ENCODE peak calls at places on chromosomes 2 and 18, in five cellular contexts. One of them, this sample, is unnamed.
A peak's percentile ranks its signal among the peaks of the same experiment; 100 is the strongest.

GRCh38 chr2:128324008-128324896 is 5.6 kb upstream of the HS6ST1 start:
- DNase-seq in HepG2: no peak
- DNase-seq in SK-N-SH: no peak
- DNase-seq in GM12878: no peak
- DNase-seq in H1: no peak
- DNase-seq in this sample: no peak

GRCh38 chr2:168751104-168751768 is 51.2 kb upstream of the NOSTRIN start:
- DNase-seq in GM12878: no peak
- DNase-seq in HepG2: no peak
- DNase-seq in H1: no peak
- DNase-seq in SK-N-SH: no peak
- DNase-seq in this sample: no peak

GRCh38 chr2:95009009-95009760 is 16.3 kb upstream of the MAL start:
- DNase-seq in SK-N-SH: no peak
- DNase-seq in GM12878: no peak
- DNase-seq in HepG2: no peak
- DNase-seq in H1: no peak
- DNase-seq in this sample: no peak

GRCh38 chr2:7111626-7112025 is 194.4 kb downstream of the RNF144A start:
- DNase-seq in HepG2: no peak
- DNase-seq in SK-N-SH: no peak
- DNase-seq in H1: no peak
- DNase-seq in GM12878: no peak
- DNase-seq in this sample: no peak

GRCh38 chr18:9133225-9133624 is 3.4 kb upstream of the ANKRD12 start:
- DNase-seq in HepG2: no peak
- DNase-seq in SK-N-SH: no peak
- DNase-seq in GM12878: no peak
- DNase-seq in H1: no peak
- DNase-seq in this sample: no peak

GRCh38 chr2:224023188-224023587 is 15.9 kb downstream of the SERPINE2 start:
- DNase-seq in HepG2: peak; percentile 76
- DNase-seq in H1: no peak
- DNase-seq in SK-N-SH: no peak
- DNase-seq in GM12878: no peak
- DNase-seq in this sample: no peak

GRCh38 chr2:85175369-85176299 is 42.4 kb downstream of the TCF7L1 start:
- DNase-seq in H1: no peak
- DNase-seq in GM12878: no peak
- DNase-seq in HepG2: peak; percentile 66
- DNase-seq in SK-N-SH: no peak
- DNase-seq in this sample: no peak

GRCh38 chr2:224261316-224261715 is 140.6 kb downstream of the FAM124B start:
- DNase-seq in SK-N-SH: no peak
- DNase-seq in GM12878: no peak
- DNase-seq in HepG2: no peak
- DNase-seq in H1: no peak
- DNase-seq in this sample: no peak

GRCh38 chr2:174888646-174889271 is 116.4 kb downstream of the CHN1 start:
- DNase-seq in H1: no peak
- DNase-seq in SK-N-SH: no peak
- DNase-seq in HepG2: no peak
- DNase-seq in GM12878: no peak
- DNase-seq in this sample: no peak

GRCh38 chr2:44324971-44325426 is 36.3 kb downstream of the PREPL start:
- DNase-seq in GM12878: no peak
- DNase-seq in H1: no peak
- DNase-seq in SK-N-SH: no peak
- DNase-seq in HepG2: no peak
- DNase-seq in this sample: peak; percentile 10

GRCh38 chr2:9135804-9136558 is 70.6 kb upstream of the ASAP2 start:
- DNase-seq in GM12878: no peak
- DNase-seq in HepG2: no peak
- DNase-seq in H1: no peak
- DNase-seq in SK-N-SH: no peak
- DNase-seq in this sample: no peak

GRCh38 chr2:153163055-153163454 is 315.5 kb downstream of the RPRM start:
- DNase-seq in GM12878: no peak
- DNase-seq in HepG2: peak; percentile 76
- DNase-seq in SK-N-SH: peak; percentile 39
- DNase-seq in H1: peak; percentile 5
- DNase-seq in this sample: no peak

GRCh38 chr18:68928762-68929675 is 131.1 kb downstream of the CCDC102B start:
- DNase-seq in H1: no peak
- DNase-seq in HepG2: no peak
- DNase-seq in GM12878: no peak
- DNase-seq in SK-N-SH: no peak
- DNase-seq in this sample: no peak

GRCh38 chr18:45164551-45164950 is 450.7 kb upstream of the SLC14A2 start:
- DNase-seq in H1: no peak
- DNase-seq in HepG2: no peak
- DNase-seq in GM12878: no peak
- DNase-seq in SK-N-SH: no peak
- DNase-seq in this sample: no peak

GRCh38 chr2:152437276-152437879 is 102.4 kb downstream of the FMNL2 start:
- DNase-seq in HepG2: no peak
- DNase-seq in GM12878: no peak
- DNase-seq in H1: no peak
- DNase-seq in SK-N-SH: no peak
- DNase-seq in this sample: no peak

GRCh38 chr18:73752546-73752945 is 395.1 kb downstream of the FBXO15 start:
- DNase-seq in GM12878: no peak
- DNase-seq in H1: no peak
- DNase-seq in SK-N-SH: no peak
- DNase-seq in HepG2: no peak
- DNase-seq in this sample: no peak

GRCh38 chr2:36670881-36671595 is 25.5 kb upstream of the VIT start:
- DNase-seq in SK-N-SH: no peak
- DNase-seq in GM12878: no peak
- DNase-seq in H1: no peak
- DNase-seq in HepG2: no peak
- DNase-seq in this sample: no peak

DNA sequence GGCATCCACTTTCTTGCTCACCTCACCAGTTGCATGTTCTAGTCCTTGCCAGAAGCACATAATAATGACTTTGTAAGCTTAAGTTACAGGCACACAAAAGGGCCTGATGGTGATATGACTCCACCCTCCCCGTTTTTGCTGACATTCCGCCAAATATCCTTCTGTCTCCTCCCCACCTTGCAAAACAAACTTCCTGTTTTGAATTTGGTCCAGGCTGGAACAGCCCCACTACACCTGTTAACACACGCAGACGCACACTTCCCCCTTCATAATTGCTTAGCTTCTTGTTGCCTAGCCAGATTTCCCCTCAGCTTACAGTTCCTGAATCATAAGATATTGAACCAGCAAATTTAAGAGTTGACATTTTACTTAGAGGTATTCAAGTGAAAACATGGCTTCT is at the start of gene MGAT5:
- DNase-seq in HepG2: no peak
- DNase-seq in H1: no peak
- DNase-seq in SK-N-SH: no peak
- DNase-seq in GM12878: no peak
- DNase-seq in this sample: no peak
- TF ChIP-seq YY1 in HepG2: no peak
- TF ChIP-seq YY1 in H1: no peak
- TF ChIP-seq YY1 in SK-N-SH: no peak
- TF ChIP-seq YY1 in GM12878: no peak
- TF ChIP-seq YY1 in this sample: no peak

GRCh38 chr2:231996797-231997555 is 35.5 kb downstream of the DIS3L2 start:
- DNase-seq in SK-N-SH: no peak
- DNase-seq in H1: no peak
- DNase-seq in GM12878: no peak
- DNase-seq in HepG2: no peak
- DNase-seq in this sample: no peak

GRCh38 chr2:231987088-231987788 is 25.7 kb downstream of the DIS3L2 start:
- DNase-seq in HepG2: peak; percentile 42
- DNase-seq in H1: no peak
- DNase-seq in SK-N-SH: no peak
- DNase-seq in GM12878: no peak
- DNase-seq in this sample: no peak

GRCh38 chr2:231992888-231993287 is 31.4 kb downstream of the DIS3L2 start:
- DNase-seq in SK-N-SH: no peak
- DNase-seq in GM12878: no peak
- DNase-seq in H1: no peak
- DNase-seq in HepG2: no peak
- DNase-seq in this sample: no peak

GRCh38 chr2:231988179-231988866 is 26.8 kb downstream of the DIS3L2 start:
- DNase-seq in SK-N-SH: no peak
- DNase-seq in HepG2: no peak
- DNase-seq in GM12878: no peak
- DNase-seq in H1: no peak
- DNase-seq in this sample: peak; percentile 18

GRCh38 chr2:231991664-231992063 is 30.2 kb downstream of the DIS3L2 start:
- DNase-seq in H1: no peak
- DNase-seq in GM12878: no peak
- DNase-seq in HepG2: no peak
- DNase-seq in SK-N-SH: no peak
- DNase-seq in this sample: no peak
- TF ChIP-seq CHD2 in H1: no peak
- TF ChIP-seq CHD2 in GM12878: no peak
- TF ChIP-seq CHD2 in HepG2: no peak
- TF ChIP-seq CHD2 in SK-N-SH: no peak
- TF ChIP-seq CHD2 in this sample: no peak

DNA sequence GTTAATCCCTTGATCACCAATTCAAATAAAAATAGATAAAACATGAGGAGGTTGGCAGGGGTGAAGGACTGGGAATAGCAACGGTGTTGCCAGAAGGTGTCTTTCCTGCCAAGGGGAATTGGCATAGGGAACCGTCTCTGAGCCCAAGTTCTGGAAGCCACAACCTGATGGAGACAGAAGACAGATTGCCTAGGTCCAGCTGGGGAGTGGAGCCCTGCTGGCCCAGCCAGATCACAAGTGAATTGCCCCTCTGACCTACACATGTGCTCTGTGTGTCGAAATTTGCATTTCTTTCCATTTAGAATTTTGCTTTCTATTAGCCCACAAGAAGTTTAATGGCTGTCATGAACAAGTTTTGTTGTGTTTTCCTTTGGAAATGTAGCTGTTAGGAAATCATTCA is 170.5 kb upstream of the SPRED2 start:
- DNase-seq in SK-N-SH: no peak
- DNase-seq in GM12878: no peak
- DNase-seq in HepG2: no peak
- DNase-seq in H1: no peak
- DNase-seq in this sample: no peak
- TF ChIP-seq YY1 in SK-N-SH: no peak
- TF ChIP-seq YY1 in GM12878: no peak
- TF ChIP-seq YY1 in HepG2: no peak
- TF ChIP-seq YY1 in H1: no peak
- TF ChIP-seq YY1 in this sample: no peak

GRCh38 chr2:240068193-240068592 is 14.9 kb upstream of the OR6B3 start:
- DNase-seq in HepG2: no peak
- DNase-seq in GM12878: no peak
- DNase-seq in H1: no peak
- DNase-seq in SK-N-SH: no peak
- DNase-seq in this sample: no peak
- TF ChIP-seq CHD2 in HepG2: no peak
- TF ChIP-seq CHD2 in GM12878: no peak
- TF ChIP-seq CHD2 in H1: no peak
- TF ChIP-seq CHD2 in SK-N-SH: no peak
- TF ChIP-seq CHD2 in this sample: no peak

GRCh38 chr2:232293191-232293590 is 85.4 kb upstream of the ALPP start:
- DNase-seq in H1: no peak
- DNase-seq in SK-N-SH: no peak
- DNase-seq in HepG2: no peak
- DNase-seq in GM12878: no peak
- DNase-seq in this sample: no peak
- TF ChIP-seq YY1 in H1: no peak
- TF ChIP-seq YY1 in SK-N-SH: no peak
- TF ChIP-seq YY1 in HepG2: no peak
- TF ChIP-seq YY1 in GM12878: no peak
- TF ChIP-seq YY1 in this sample: no peak

GRCh38 chr2:234494361-234495075 is 2.4 kb downstream of the ARL4C start:
- DNase-seq in H1: no peak
- DNase-seq in HepG2: no peak
- DNase-seq in GM12878: no peak
- DNase-seq in SK-N-SH: no peak
- DNase-seq in this sample: no peak
- TF ChIP-seq CHD2 in H1: no peak
- TF ChIP-seq CHD2 in HepG2: no peak
- TF ChIP-seq CHD2 in GM12878: no peak
- TF ChIP-seq CHD2 in SK-N-SH: no peak
- TF ChIP-seq CHD2 in this sample: no peak

GRCh38 chr2:75243219-75243618 is 43.9 kb upstream of the TACR1 start:
- DNase-seq in HepG2: no peak
- DNase-seq in SK-N-SH: no peak
- DNase-seq in H1: no peak
- DNase-seq in GM12878: no peak
- DNase-seq in this sample: no peak

GRCh38 chr2:75241696-75242095 is 42.4 kb upstream of the TACR1 start:
- DNase-seq in GM12878: no peak
- DNase-seq in HepG2: peak; percentile 25
- DNase-seq in H1: no peak
- DNase-seq in SK-N-SH: no peak
- DNase-seq in this sample: peak; percentile 12

DNA sequence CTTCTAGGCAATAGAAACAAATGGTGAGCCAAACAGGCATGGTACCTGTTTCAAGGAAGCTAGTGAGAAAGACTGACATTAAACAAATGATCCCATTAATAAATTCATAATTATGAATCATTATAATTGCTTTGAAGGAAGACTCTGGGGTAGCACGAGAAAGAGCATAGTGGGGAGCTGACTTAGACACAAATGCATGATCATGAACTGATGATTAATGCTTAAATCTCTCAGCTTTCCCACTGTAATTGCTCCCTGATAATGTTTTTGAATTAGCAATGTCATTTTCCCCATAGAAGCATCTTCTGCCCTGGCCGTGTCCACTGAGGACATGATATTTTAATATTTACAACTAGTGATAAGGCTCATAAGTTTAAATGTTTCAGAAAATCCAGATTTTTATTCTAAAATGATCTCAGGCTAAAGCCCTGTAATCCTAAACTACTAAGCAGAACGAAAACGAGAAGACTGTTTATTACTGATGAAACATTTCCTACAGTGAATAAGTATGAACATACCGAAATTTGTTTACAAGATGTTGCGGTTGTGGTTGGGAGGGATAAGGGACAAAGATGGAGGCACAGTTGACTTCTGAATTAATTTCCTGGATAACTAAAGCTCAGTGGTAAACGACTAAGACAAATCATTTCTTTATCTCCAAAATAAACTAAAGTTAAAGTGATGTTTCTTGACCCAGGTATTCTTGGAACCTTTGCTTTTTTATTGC is 47.3 kb upstream of the TACR1 start:
- DNase-seq in SK-N-SH: no peak
- DNase-seq in GM12878: no peak
- DNase-seq in HepG2: no peak
- DNase-seq in H1: no peak
- DNase-seq in this sample: no peak
- TF ChIP-seq YY1 in SK-N-SH: no peak
- TF ChIP-seq YY1 in GM12878: no peak
- TF ChIP-seq YY1 in HepG2: no peak
- TF ChIP-seq YY1 in H1: no peak
- TF ChIP-seq YY1 in this sample: no peak

GRCh38 chr2:159095813-159096212 is 127.4 kb downstream of the TANC1 start:
- DNase-seq in H1: no peak
- DNase-seq in HepG2: no peak
- DNase-seq in GM12878: no peak
- DNase-seq in SK-N-SH: no peak
- DNase-seq in this sample: no peak
- TF ChIP-seq CHD2 in H1: no peak
- TF ChIP-seq CHD2 in HepG2: no peak
- TF ChIP-seq CHD2 in GM12878: no peak
- TF ChIP-seq CHD2 in SK-N-SH: no peak
- TF ChIP-seq CHD2 in this sample: no peak

GRCh38 chr2:180394305-180394704 is 387.2 kb upstream of the CWC22 start:
- DNase-seq in H1: no peak
- DNase-seq in GM12878: no peak
- DNase-seq in HepG2: no peak
- DNase-seq in SK-N-SH: no peak
- DNase-seq in this sample: no peak
- TF ChIP-seq YY1 in H1: no peak
- TF ChIP-seq YY1 in GM12878: no peak
- TF ChIP-seq YY1 in HepG2: no peak
- TF ChIP-seq YY1 in SK-N-SH: no peak
- TF ChIP-seq YY1 in this sample: no peak